ENCODE peak calls at places on chromosomes 4 and X, in four cellular contexts. E is dorsolateral prefrontal cortex, D is caudate nucleus, R is brain microvascular endothelial cell. I is an unnamed sample.
A peak's percentile ranks its signal among the peaks of the same experiment; 100 is the strongest.

GRCh38 chrX:153934473-153935325 is at the start of gene NAA10:
- DNase-seq in E (no peak), R (no peak), D (peak; percentile 30), I (peak; percentile 66)

GRCh38 chrX:150062292-150063137 is 124.2 kb upstream of the EOLA2 start:
- DNase-seq in R (peak; percentile 23), D (no peak), E (no peak), I (no peak)

GRCh38 chr4:96845091-96845490 is 1005.2 kb downstream of the PDHA2 start:
- DNase-seq in D (no peak), E (no peak), R (no peak), I (no peak)

GRCh38 chrX:154648931-154649863 is 4.2 kb downstream of the CTAG2 start:
- DNase-seq in E (no peak), R (no peak), D (no peak), I (no peak)

GRCh38 chr4:156173937-156174336 is 220.3 kb upstream of the CTSO start:
- DNase-seq in D (no peak), R (no peak), E (no peak), I (no peak)

GRCh38 chr4:152539556-152540292 is 3.8 kb upstream of the FBXW7 start:
- DNase-seq in E (no peak), R (no peak), D (no peak), I (no peak)

GRCh38 chr4:142548491-142548890 is 297.6 kb downstream of the INPP4B start:
- DNase-seq in E (no peak), D (no peak), R (no peak), I (no peak)

GRCh38 chr4:109826719-109827118 is 1.1 kb upstream of the RRH start:
- DNase-seq in D (no peak), R (no peak), E (no peak), I (no peak)

GRCh38 chrX:123450217-123450616 is 266.1 kb downstream of the GRIA3 start:
- DNase-seq in E (no peak), R (no peak), D (no peak), I (no peak)

GRCh38 chr4:151721466-151721865 is 39.3 kb downstream of the GATB start:
- DNase-seq in E (no peak), D (no peak), R (no peak), I (peak; percentile 42)

GRCh38 chr4:134470544-134470943 is 269.0 kb upstream of the PABPC4L start:
- DNase-seq in D (no peak), E (no peak), R (peak; percentile 18), I (no peak)

GRCh38 chr4:104294811-104295210 is 199.9 kb downstream of the CXXC4 start:
- DNase-seq in E (no peak), R (no peak), D (no peak), I (no peak)

GRCh38 chr4:1043658-1044468 is 32.4 kb downstream of the FGFRL1 start:
- DNase-seq in E (peak; percentile 71), R (peak; percentile 99), D (no peak), I (peak; percentile 96)

GRCh38 chr4:87843936-87844335 is 11.2 kb downstream of the MEPE start:
- DNase-seq in E (no peak), D (no peak), R (peak; percentile 59), I (no peak)

GRCh38 chrX:72247206-72247944 is 8.5 kb upstream of the ERCC6L start:
- DNase-seq in D (no peak), E (no peak), R (no peak), I (no peak)

GRCh38 chr4:3436048-3436797 is 5.5 kb upstream of the HGFAC start:
- DNase-seq in D (no peak), R (no peak), E (no peak), I (no peak)

GRCh38 chr4:1871471-1872021 is 353 bp downstream of the NSD2 start:
- DNase-seq in E (no peak), R (no peak), D (no peak), I (peak; percentile 23)

GRCh38 chr4:3719836-3720235 is 46.3 kb upstream of the ADRA2C start:
- DNase-seq in D (no peak), R (no peak), E (no peak), I (no peak)

GRCh38 chr4:154732669-154733068 is 11.1 kb upstream of the LRAT start:
- DNase-seq in R (no peak), E (no peak), D (no peak), I (no peak)

GRCh38 chr4:77075869-77076801 is at the start of gene CCNI:
- DNase-seq in E (peak; percentile 85), D (peak; percentile 82), R (peak; percentile 95), I (peak; percentile 96)

GRCh38 chr4:38935391-38936073 is 67.9 kb downstream of the FAM114A1 start:
- DNase-seq in E (no peak), R (no peak), D (no peak), I (no peak)

GRCh38 chr4:88457307-88458090 is 580 bp downstream of the HERC5 start:
- DNase-seq in D (no peak), R (no peak), E (no peak), I (peak; percentile 57)

GRCh38 chrX:24448762-24449161 is 16.3 kb upstream of the PDK3 start:
- DNase-seq in R (no peak), E (no peak), D (no peak), I (no peak)

GRCh38 chr4:3021627-3022026 is 52.7 kb downstream of the HTT-AS start:
- DNase-seq in R (no peak), E (no peak), D (no peak), I (no peak)

DNA sequence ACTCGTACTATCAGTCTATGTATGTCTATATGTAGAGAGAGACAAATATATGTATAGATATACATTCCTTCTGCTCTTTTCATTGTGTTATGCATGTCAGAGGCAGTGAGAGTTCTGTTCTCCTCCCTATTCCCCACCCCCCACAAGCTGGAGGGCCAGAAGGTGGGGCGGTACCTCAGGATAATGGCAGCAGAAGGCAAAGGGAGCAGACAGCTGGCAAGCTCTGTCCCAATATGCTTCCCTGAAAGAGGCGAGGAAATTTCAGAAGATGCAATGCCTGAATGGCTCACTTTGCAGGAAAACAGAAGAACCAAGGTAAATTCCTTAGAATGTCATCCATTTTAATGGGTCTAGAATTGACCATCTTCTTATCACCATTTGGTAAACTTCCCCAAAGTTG is 114.4 kb downstream of the NAA11 start:
- DNase-seq in D (no peak), R (no peak), E (no peak), I (no peak)
- H3K27ac ChIP-seq in D (no peak overlapping the region), R (no peak overlapping the region), E (no peak overlapping the region), I (no peak overlapping the region)

GRCh38 chr4:28444886-28445496 is 1584.3 kb downstream of the STIM2 start:
- DNase-seq in D (no peak), R (no peak), E (no peak), I (no peak)
- H3K27ac ChIP-seq in D (no peak overlapping the region), R (no peak overlapping the region), E (no peak overlapping the region), I (no peak overlapping the region)

GRCh38 chr4:159497961-159498360 is 395.1 kb downstream of the RAPGEF2 start:
- DNase-seq in E (no peak), R (no peak), D (no peak), I (no peak)

GRCh38 chr4:159495515-159496236 is 392.8 kb downstream of the RAPGEF2 start:
- DNase-seq in R (no peak), E (no peak), D (no peak), I (no peak)

GRCh38 chr4:159496248-159496647 is 393.4 kb downstream of the RAPGEF2 start:
- DNase-seq in D (no peak), R (no peak), E (no peak), I (no peak)

GRCh38 chr4:159503243-159503642 is 400.4 kb downstream of the RAPGEF2 start:
- DNase-seq in D (no peak), R (no peak), E (no peak), I (no peak)

DNA sequence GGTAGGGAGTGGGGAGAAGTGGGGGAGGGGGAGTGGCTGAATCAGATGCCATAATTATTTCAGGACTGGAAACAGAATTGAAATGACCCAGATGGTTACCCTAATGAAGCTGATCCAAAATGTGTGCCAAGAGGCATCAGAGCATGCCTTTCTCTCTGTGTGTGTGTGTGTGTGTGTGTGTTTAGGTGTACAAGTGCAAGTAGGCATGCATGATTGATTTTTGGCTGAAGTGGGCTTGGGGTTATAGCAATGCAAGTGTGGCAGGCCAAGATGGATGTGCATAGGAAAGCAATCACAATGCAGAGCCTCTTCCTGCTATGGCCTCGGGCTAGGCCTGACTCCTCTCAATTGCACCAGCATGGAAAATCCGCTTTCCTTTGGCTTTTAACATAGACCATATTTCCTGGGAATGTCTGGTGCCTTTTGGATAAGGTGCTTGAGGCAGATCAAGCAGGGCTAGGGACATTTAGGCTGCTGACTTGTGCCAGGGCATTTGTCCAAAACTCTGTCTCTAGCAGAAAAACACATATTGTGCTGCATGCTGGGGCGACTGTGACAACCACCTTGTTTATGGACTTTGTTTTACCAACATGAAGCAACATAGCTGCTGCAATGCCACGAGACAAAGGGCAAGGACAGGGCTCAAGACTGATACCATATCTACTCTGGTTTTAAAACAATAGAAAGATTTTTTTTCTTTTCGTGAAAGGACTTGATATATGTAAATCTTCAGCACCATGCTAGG is 395.7 kb downstream of the RAPGEF2 start:
- DNase-seq in D (no peak), E (no peak), R (no peak), I (no peak)
- H3K27ac ChIP-seq in D (no peak overlapping the region), E (no peak overlapping the region), R (no peak overlapping the region), I (no peak overlapping the region)

DNA sequence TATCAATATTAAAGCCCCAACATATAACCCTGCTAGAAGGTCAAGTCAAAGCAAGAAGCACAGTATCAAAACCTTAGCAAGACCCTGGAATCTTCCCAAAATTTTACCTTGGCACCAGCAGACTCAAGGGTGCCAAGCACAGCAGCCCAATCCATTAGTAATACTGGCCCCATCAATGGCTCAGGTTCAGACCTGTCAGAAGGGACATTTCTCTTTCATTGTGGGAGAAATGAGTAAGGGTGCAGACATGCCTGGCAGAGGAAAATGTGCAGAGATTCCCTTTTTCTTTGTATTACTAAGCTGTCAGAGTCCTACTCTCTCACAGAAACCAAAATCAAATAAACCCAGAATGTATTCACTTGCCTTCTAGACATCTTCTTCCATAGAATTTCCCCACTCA is 203.9 kb downstream of the EVC2 start:
- DNase-seq in D (no peak), R (no peak), E (no peak), I (no peak)
- H3K27ac ChIP-seq in D (no peak overlapping the region), R (no peak overlapping the region), E (no peak overlapping the region), I (no peak overlapping the region)

I was measured in uterus.